ENCODE peak calls at places on chromosomes 4 and X, in eight cellular contexts. V is caudate nucleus; M is NCI-H1092 treated with DMSO at 0.1 percent for 48 hours; Q is astrocyte of the spinal cord; B is amniotic stem cell; H is heart right ventricle; P is stimulated activated CD4-positive, alpha-beta T cell treated with anti-CD3 and anti-CD28 coated beads, Interleukin-1b, Interleukin-23, amount 100 ng/mL, for 48 hours; K is SW 1271. O is an unnamed sample.

GRCh38 chr4:17336524-17336941 is 175.4 kb downstream of the QDPR start:
- DNase-seq in V (no peak), K (no peak), Q (peak; percentile 6), B (no peak), P (peak; percentile 85), H (peak; percentile 38), M (no peak), O (no peak)

GRCh38 chrX:153386097-153386496 is 15.1 kb downstream of the PNMA6E start:
- DNase-seq in Q (no peak), M (no peak), K (no peak), B (no peak), V (no peak), H (no peak), P (no peak), O (no peak)

GRCh38 chr4:119646347-119647071 is 17.9 kb upstream of the PDE5A start:
- DNase-seq in B (no peak), P (no peak), K (no peak), H (peak; percentile 49), M (peak; percentile 88), V (no peak), Q (peak; percentile 83), O (no peak)

GRCh38 chr4:56506110-56506705 is 617 bp downstream of the ARL9 start:
- DNase-seq in B (no peak), V (no peak), Q (peak; percentile 25), M (no peak), H (no peak), K (no peak), P (no peak), O (no peak)

GRCh38 chr4:111639876-111640275 is 505.4 kb upstream of the FAM241A start:
- DNase-seq in M (no peak), Q (no peak), V (no peak), B (no peak), H (no peak), K (no peak), P (no peak), O (no peak)

GRCh38 chrX:41351923-41352322 is 18.0 kb downstream of the DDX3X start:
- DNase-seq in H (no peak), Q (no peak), P (no peak), B (no peak), K (no peak), V (no peak), M (no peak), O (no peak)

GRCh38 chr4:186405957-186406356 is 140.0 kb downstream of the F11 start:
- DNase-seq in Q (no peak), H (no peak), P (no peak), V (no peak), M (no peak), K (no peak), B (no peak), O (no peak)

GRCh38 chrX:37060999-37061398 is 52.8 kb downstream of the FAM47C start:
- DNase-seq in H (no peak), V (no peak), K (peak; percentile 3), P (no peak), B (peak; percentile 0), M (peak; percentile 1), Q (peak; percentile 58), O (no peak)

GRCh38 chr4:118927976-118928375 is 39.3 kb downstream of the SYNPO2 start:
- DNase-seq in K (no peak), P (no peak), M (no peak), Q (no peak), H (peak; percentile 48), V (no peak), B (no peak), O (no peak)

GRCh38 chr4:103010827-103011226 is 8.7 kb downstream of the SLC9B1 start:
- DNase-seq in B (no peak), P (no peak), H (no peak), M (no peak), K (no peak), V (no peak), Q (no peak), O (no peak)

GRCh38 chr4:72604324-72604723 is 35.3 kb upstream of the ADAMTS3 start:
- DNase-seq in M (no peak), K (no peak), P (no peak), Q (peak; percentile 22), H (no peak), B (no peak), V (no peak), O (no peak)

GRCh38 chr4:155530290-155530689 is 136.4 kb upstream of the GUCY1A1 start:
- DNase-seq in V (no peak), B (no peak), Q (no peak), H (no peak), K (no peak), P (no peak), M (no peak), O (no peak)

GRCh38 chrX:54358424-54359211 is 772 bp upstream of the WNK3 start:
- DNase-seq in H (peak; percentile 33), Q (peak; percentile 75), B (peak; percentile 7), K (peak; percentile 18), V (peak; percentile 66), M (peak; percentile 98), P (peak; percentile 47), O (peak; percentile 98)

GRCh38 chr4:112150920-112151319 is 5.7 kb downstream of the FAM241A start:
- DNase-seq in M (no peak), H (no peak), Q (no peak), V (no peak), P (no peak), B (no peak), K (no peak), O (no peak)

GRCh38 chr4:149409186-149410056 is 406.2 kb downstream of the IQCM start:
- DNase-seq in Q (peak; percentile 86), B (peak; percentile 8), V (no peak), K (peak; percentile 82), P (no peak), M (no peak), H (peak; percentile 68), O (no peak)

GRCh38 chrX:13285229-13285628 is 34.6 kb downstream of the ATXN3L start:
- DNase-seq in B (no peak), V (no peak), M (no peak), Q (no peak), P (no peak), K (no peak), H (no peak), O (no peak)

GRCh38 chr4:53914313-53915016 is 149.9 kb downstream of the CHIC2 start:
- DNase-seq in B (peak; percentile 25), K (peak; percentile 28), H (no peak), P (peak; percentile 63), V (no peak), Q (peak; percentile 62), M (no peak), O (no peak)

GRCh38 chr4:6963139-6963611 is 53.5 kb downstream of the TBC1D14 start:
- DNase-seq in B (no peak), V (no peak), Q (no peak), K (no peak), H (no peak), P (no peak), M (no peak), O (no peak)

GRCh38 chrX:31374786-31375185 is 302.9 kb upstream of the FTHL17 start:
- DNase-seq in H (no peak), K (no peak), P (no peak), M (no peak), Q (no peak), V (no peak), B (no peak), O (no peak)

GRCh38 chrX:152074163-152074562 is 64.2 kb downstream of the MAGEA10 start:
- DNase-seq in M (no peak), V (no peak), B (no peak), H (no peak), Q (no peak), P (no peak), K (no peak), O (no peak)

GRCh38 chr4:172142331-172142738 is 329.1 kb downstream of the GALNTL6 start:
- DNase-seq in M (no peak), K (peak; percentile 25), P (no peak), H (no peak), Q (peak; percentile 57), V (no peak), B (peak; percentile 14), O (no peak)

GRCh38 chr4:6228158-6229067 is 28.1 kb upstream of the JAKMIP1 start:
- DNase-seq in B (no peak), M (no peak), K (no peak), P (no peak), Q (no peak), V (no peak), H (no peak), O (no peak)

GRCh38 chr4:186934255-186934654 is 210.6 kb upstream of the FAT1 start:
- DNase-seq in P (no peak), B (no peak), Q (no peak), H (no peak), V (no peak), K (no peak), M (no peak), O (no peak)

GRCh38 chr4:83356899-83357661 is 22.4 kb upstream of the HPSE start:
- DNase-seq in V (no peak), H (no peak), M (no peak), B (peak; percentile 71), Q (peak; percentile 94), K (peak; percentile 79), P (peak; percentile 50), O (no peak)

GRCh38 chr4:143784567-143784966 is 84.1 kb upstream of the FREM3 start:
- DNase-seq in H (no peak), B (no peak), M (no peak), P (no peak), Q (no peak), K (no peak), V (no peak), O (no peak)

GRCh38 chr4:160423879-160424451 is 1321.1 kb downstream of the RAPGEF2 start:
- DNase-seq in K (no peak), H (no peak), B (no peak), M (no peak), Q (peak; percentile 59), P (no peak), V (no peak), O (no peak)

O was measured in NCI-H2227 treated with DMSO at 0.1 percent for 48 hours.